ENCODE peak calls at places on chromosomes 2 and 18, in nine cellular contexts. One of them, this sample, is unnamed.
A peak's percentile ranks its signal among the peaks of the same experiment; 100 is the strongest.

GRCh38 chr2:109646961-109647360 is 32.8 kb downstream of the SOWAHC start:
- DNase-seq in fibroblast of mammary gland: no peak
- DNase-seq in CD8-positive, alpha-beta T cell: no peak
- DNase-seq in kidney: no peak
- DNase-seq in epithelial cell of esophagus: no peak
- DNase-seq in GM12865: no peak
- DNase-seq in body of pancreas: no peak
- DNase-seq in nephron progenitor cell: no peak
- DNase-seq in H1: no peak
- DNase-seq in this sample: no peak

GRCh38 chr18:62659698-62660097 is 55.6 kb upstream of the PHLPP1 start:
- DNase-seq in fibroblast of mammary gland: no peak
- DNase-seq in CD8-positive, alpha-beta T cell: no peak
- DNase-seq in kidney: no peak
- DNase-seq in epithelial cell of esophagus: no peak
- DNase-seq in GM12865: peak; percentile 29
- DNase-seq in body of pancreas: no peak
- DNase-seq in nephron progenitor cell: no peak
- DNase-seq in H1: no peak
- DNase-seq in this sample: no peak

GRCh38 chr18:1511619-1512311 is 607.1 kb downstream of the ADCYAP1 start:
- DNase-seq in fibroblast of mammary gland: no peak
- DNase-seq in CD8-positive, alpha-beta T cell: no peak
- DNase-seq in kidney: no peak
- DNase-seq in epithelial cell of esophagus: no peak
- DNase-seq in GM12865: no peak
- DNase-seq in body of pancreas: no peak
- DNase-seq in nephron progenitor cell: no peak
- DNase-seq in H1: no peak
- DNase-seq in this sample: no peak

GRCh38 chr2:181989099-181989498 is 3.4 kb downstream of the PPP1R1C start:
- DNase-seq in fibroblast of mammary gland: no peak
- DNase-seq in CD8-positive, alpha-beta T cell: no peak
- DNase-seq in kidney: no peak
- DNase-seq in epithelial cell of esophagus: no peak
- DNase-seq in GM12865: no peak
- DNase-seq in body of pancreas: no peak
- DNase-seq in nephron progenitor cell: no peak
- DNase-seq in H1: no peak
- DNase-seq in this sample: no peak

GRCh38 chr2:109138449-109138848 is 9.4 kb downstream of the SH3RF3 start:
- DNase-seq in fibroblast of mammary gland: no peak
- DNase-seq in CD8-positive, alpha-beta T cell: no peak
- DNase-seq in kidney: no peak
- DNase-seq in epithelial cell of esophagus: no peak
- DNase-seq in GM12865: no peak
- DNase-seq in body of pancreas: no peak
- DNase-seq in nephron progenitor cell: no peak
- DNase-seq in H1: no peak
- DNase-seq in this sample: no peak

GRCh38 chr18:79411614-79412526 is 16.1 kb downstream of the NFATC1 start:
- DNase-seq in fibroblast of mammary gland: no peak
- DNase-seq in CD8-positive, alpha-beta T cell: no peak
- DNase-seq in kidney: peak; percentile 77
- DNase-seq in epithelial cell of esophagus: no peak
- DNase-seq in GM12865: no peak
- DNase-seq in body of pancreas: no peak
- DNase-seq in nephron progenitor cell: no peak
- DNase-seq in H1: no peak
- DNase-seq in this sample: no peak

GRCh38 chr2:236568068-236568921 is 1.3 kb upstream of the ACKR3 start:
- DNase-seq in fibroblast of mammary gland: no peak
- DNase-seq in CD8-positive, alpha-beta T cell: peak; percentile 33
- DNase-seq in kidney: peak; percentile 84
- DNase-seq in epithelial cell of esophagus: peak; percentile 33
- DNase-seq in GM12865: peak; percentile 70
- DNase-seq in body of pancreas: peak; percentile 65
- DNase-seq in nephron progenitor cell: peak; percentile 75
- DNase-seq in H1: peak; percentile 63
- DNase-seq in this sample: no peak

GRCh38 chr2:229610871-229611270 is 103.5 kb downstream of the DNER start:
- DNase-seq in fibroblast of mammary gland: no peak
- DNase-seq in CD8-positive, alpha-beta T cell: no peak
- DNase-seq in kidney: no peak
- DNase-seq in epithelial cell of esophagus: peak; percentile 58
- DNase-seq in GM12865: no peak
- DNase-seq in body of pancreas: peak; percentile 27
- DNase-seq in nephron progenitor cell: no peak
- DNase-seq in H1: no peak
- DNase-seq in this sample: peak; percentile 56

GRCh38 chr2:242034996-242035814 is 165.7 kb downstream of the RTP5 start:
- DNase-seq in fibroblast of mammary gland: no peak
- DNase-seq in CD8-positive, alpha-beta T cell: no peak
- DNase-seq in kidney: no peak
- DNase-seq in epithelial cell of esophagus: no peak
- DNase-seq in GM12865: no peak
- DNase-seq in body of pancreas: peak; percentile 15
- DNase-seq in nephron progenitor cell: no peak
- DNase-seq in H1: no peak
- DNase-seq in this sample: no peak

GRCh38 chr2:237213325-237214040 is 127.8 kb downstream of the COPS8 start:
- DNase-seq in fibroblast of mammary gland: peak; percentile 97
- DNase-seq in CD8-positive, alpha-beta T cell: no peak
- DNase-seq in kidney: peak; percentile 87
- DNase-seq in epithelial cell of esophagus: peak; percentile 52
- DNase-seq in GM12865: no peak
- DNase-seq in body of pancreas: peak; percentile 73
- DNase-seq in nephron progenitor cell: peak; percentile 28
- DNase-seq in H1: no peak
- DNase-seq in this sample: peak; percentile 28

GRCh38 chr2:204533629-204534370 is 11.5 kb upstream of the PARD3B start:
- DNase-seq in fibroblast of mammary gland: peak; percentile 23
- DNase-seq in CD8-positive, alpha-beta T cell: no peak
- DNase-seq in kidney: no peak
- DNase-seq in epithelial cell of esophagus: peak; percentile 69
- DNase-seq in GM12865: no peak
- DNase-seq in body of pancreas: no peak
- DNase-seq in nephron progenitor cell: no peak
- DNase-seq in H1: no peak
- DNase-seq in this sample: peak; percentile 45

GRCh38 chr2:53087282-53087882 is 680.2 kb upstream of the CHAC2 start:
- DNase-seq in fibroblast of mammary gland: peak; percentile 73
- DNase-seq in CD8-positive, alpha-beta T cell: no peak
- DNase-seq in kidney: no peak
- DNase-seq in epithelial cell of esophagus: peak; percentile 76
- DNase-seq in GM12865: no peak
- DNase-seq in body of pancreas: no peak
- DNase-seq in nephron progenitor cell: no peak
- DNase-seq in H1: no peak
- DNase-seq in this sample: peak; percentile 33

GRCh38 chr18:48674198-48674721 is 135.4 kb downstream of the CTIF start:
- DNase-seq in fibroblast of mammary gland: peak; percentile 44
- DNase-seq in CD8-positive, alpha-beta T cell: no peak
- DNase-seq in kidney: no peak
- DNase-seq in epithelial cell of esophagus: no peak
- DNase-seq in GM12865: no peak
- DNase-seq in body of pancreas: no peak
- DNase-seq in nephron progenitor cell: no peak
- DNase-seq in H1: no peak
- DNase-seq in this sample: no peak

GRCh38 chr2:68561372-68561771 is 82.0 kb upstream of the PROKR1 start:
- DNase-seq in fibroblast of mammary gland: no peak
- DNase-seq in CD8-positive, alpha-beta T cell: no peak
- DNase-seq in kidney: no peak
- DNase-seq in epithelial cell of esophagus: peak; percentile 56
- DNase-seq in GM12865: no peak
- DNase-seq in body of pancreas: no peak
- DNase-seq in nephron progenitor cell: no peak
- DNase-seq in H1: no peak
- DNase-seq in this sample: peak; percentile 17

DNA sequence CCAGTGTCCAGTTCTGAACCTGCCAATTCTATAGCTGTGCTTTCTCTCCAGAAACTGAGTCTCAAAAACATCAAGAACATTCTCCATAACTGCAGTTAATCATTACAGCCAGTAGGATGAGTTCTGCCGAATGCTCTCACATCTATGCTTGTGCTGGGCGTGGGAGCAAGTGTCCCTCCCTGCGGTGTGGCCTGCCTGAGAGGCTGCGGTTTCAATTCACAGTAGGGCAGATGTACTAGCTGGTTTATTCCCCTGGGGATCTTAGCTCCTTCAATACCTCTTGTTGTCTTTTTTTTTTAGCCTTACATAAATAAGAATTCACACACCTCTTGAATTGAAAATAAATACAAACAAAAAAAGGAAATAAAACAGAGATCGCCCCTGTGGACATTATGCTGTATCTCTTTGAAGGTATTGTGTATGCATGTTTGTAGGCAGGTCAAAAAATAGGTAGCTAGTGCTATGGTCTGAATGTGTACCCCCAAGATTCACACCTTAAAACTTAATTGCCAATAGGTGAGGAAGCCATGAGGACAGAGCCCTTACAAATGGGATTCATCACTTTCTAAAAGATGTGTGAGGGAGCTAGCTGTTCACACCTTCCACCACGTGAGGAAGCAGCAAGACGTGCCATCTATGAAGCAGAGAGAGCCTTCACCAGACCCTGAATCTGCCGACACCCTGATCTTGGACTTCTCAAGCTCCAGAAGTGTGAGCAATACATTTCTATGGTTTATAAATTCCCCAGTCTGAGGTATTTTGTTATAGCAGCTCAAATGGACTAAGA is 74.3 kb downstream of the BCL2L11 start:
- DNase-seq in fibroblast of mammary gland: no peak
- DNase-seq in CD8-positive, alpha-beta T cell: no peak
- DNase-seq in kidney: no peak
- DNase-seq in epithelial cell of esophagus: no peak
- DNase-seq in GM12865: peak; percentile 96
- DNase-seq in body of pancreas: no peak
- DNase-seq in nephron progenitor cell: no peak
- DNase-seq in H1: peak; percentile 42
- DNase-seq in this sample: no peak
- TF ChIP-seq CTCF in fibroblast of mammary gland: no peak
- TF ChIP-seq CTCF in CD8-positive, alpha-beta T cell: no peak
- TF ChIP-seq CTCF in kidney: no peak
- TF ChIP-seq CTCF in epithelial cell of esophagus: no peak
- TF ChIP-seq CTCF in GM12865: peak; percentile 39
- TF ChIP-seq CTCF in body of pancreas: no peak
- TF ChIP-seq CTCF in nephron progenitor cell: no peak
- TF ChIP-seq CTCF in H1: peak; percentile 34
- TF ChIP-seq CTCF in this sample: no peak

GRCh38 chr2:65482971-65483370 is 50.6 kb upstream of the SPRED2 start:
- DNase-seq in fibroblast of mammary gland: no peak
- DNase-seq in CD8-positive, alpha-beta T cell: no peak
- DNase-seq in kidney: no peak
- DNase-seq in epithelial cell of esophagus: no peak
- DNase-seq in GM12865: no peak
- DNase-seq in body of pancreas: no peak
- DNase-seq in nephron progenitor cell: no peak
- DNase-seq in H1: no peak
- DNase-seq in this sample: no peak
- TF ChIP-seq CTCF in fibroblast of mammary gland: no peak
- TF ChIP-seq CTCF in CD8-positive, alpha-beta T cell: no peak
- TF ChIP-seq CTCF in kidney: no peak
- TF ChIP-seq CTCF in epithelial cell of esophagus: no peak
- TF ChIP-seq CTCF in GM12865: no peak
- TF ChIP-seq CTCF in body of pancreas: no peak
- TF ChIP-seq CTCF in nephron progenitor cell: no peak
- TF ChIP-seq CTCF in H1: no peak
- TF ChIP-seq CTCF in this sample: no peak

GRCh38 chr18:75879196-75879595 is 451.7 kb upstream of the SMIM21 start:
- DNase-seq in fibroblast of mammary gland: no peak
- DNase-seq in CD8-positive, alpha-beta T cell: no peak
- DNase-seq in kidney: no peak
- DNase-seq in epithelial cell of esophagus: no peak
- DNase-seq in GM12865: no peak
- DNase-seq in body of pancreas: no peak
- DNase-seq in nephron progenitor cell: no peak
- DNase-seq in H1: no peak
- DNase-seq in this sample: peak; percentile 6

GRCh38 chr18:75880913-75881504 is 453.5 kb upstream of the SMIM21 start:
- DNase-seq in fibroblast of mammary gland: no peak
- DNase-seq in CD8-positive, alpha-beta T cell: no peak
- DNase-seq in kidney: no peak
- DNase-seq in epithelial cell of esophagus: no peak
- DNase-seq in GM12865: no peak
- DNase-seq in body of pancreas: no peak
- DNase-seq in nephron progenitor cell: no peak
- DNase-seq in H1: no peak
- DNase-seq in this sample: no peak

GRCh38 chr18:75880266-75880665 is 452.8 kb upstream of the SMIM21 start:
- DNase-seq in fibroblast of mammary gland: no peak
- DNase-seq in CD8-positive, alpha-beta T cell: no peak
- DNase-seq in kidney: no peak
- DNase-seq in epithelial cell of esophagus: no peak
- DNase-seq in GM12865: no peak
- DNase-seq in body of pancreas: no peak
- DNase-seq in nephron progenitor cell: no peak
- DNase-seq in H1: no peak
- DNase-seq in this sample: no peak

DNA sequence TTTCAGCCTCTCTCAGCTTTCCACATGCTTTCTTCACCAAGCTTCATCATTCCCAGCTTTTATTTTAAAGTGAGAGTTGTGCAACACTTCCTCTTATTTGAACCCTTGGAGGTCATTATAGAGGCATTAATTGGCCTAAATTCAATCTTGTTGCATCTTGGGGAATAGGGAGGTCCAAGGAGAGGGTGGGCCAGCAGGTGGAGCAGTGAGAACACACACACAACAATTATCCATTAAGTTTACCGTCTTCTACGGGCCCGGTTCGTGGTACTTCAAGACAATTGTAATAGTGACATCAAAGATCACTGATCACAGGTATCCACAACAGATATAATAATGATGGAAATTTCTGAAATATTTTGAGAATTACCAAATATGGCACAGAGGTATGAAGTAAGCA is 457.2 kb upstream of the SMIM21 start:
- DNase-seq in fibroblast of mammary gland: no peak
- DNase-seq in CD8-positive, alpha-beta T cell: no peak
- DNase-seq in kidney: no peak
- DNase-seq in epithelial cell of esophagus: no peak
- DNase-seq in GM12865: no peak
- DNase-seq in body of pancreas: no peak
- DNase-seq in nephron progenitor cell: no peak
- DNase-seq in H1: no peak
- DNase-seq in this sample: no peak
- TF ChIP-seq CTCF in fibroblast of mammary gland: no peak
- TF ChIP-seq CTCF in CD8-positive, alpha-beta T cell: no peak
- TF ChIP-seq CTCF in kidney: no peak
- TF ChIP-seq CTCF in epithelial cell of esophagus: no peak
- TF ChIP-seq CTCF in GM12865: no peak
- TF ChIP-seq CTCF in body of pancreas: no peak
- TF ChIP-seq CTCF in nephron progenitor cell: no peak
- TF ChIP-seq CTCF in H1: peak; percentile 42
- TF ChIP-seq CTCF in this sample: no peak

DNA sequence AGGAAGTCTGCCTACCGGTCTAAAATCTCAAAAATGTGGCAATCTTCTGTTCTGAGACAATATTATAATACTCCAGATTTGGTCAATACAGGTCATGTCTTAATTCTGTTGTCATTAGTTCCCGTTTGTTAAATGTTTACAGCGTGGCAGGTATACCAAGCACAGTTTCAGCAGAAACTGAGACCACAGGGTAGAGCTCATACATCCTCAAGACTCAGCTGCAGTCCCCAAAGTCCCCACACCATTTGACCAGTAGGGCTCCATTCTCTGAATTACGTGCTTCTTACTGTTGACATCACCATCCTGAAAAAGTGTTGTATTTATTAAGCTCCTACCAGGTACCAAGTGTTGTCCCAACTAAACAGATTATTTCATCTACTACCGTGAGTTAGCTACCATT is 157.1 kb downstream of the MC4R start:
- DNase-seq in fibroblast of mammary gland: no peak
- DNase-seq in CD8-positive, alpha-beta T cell: no peak
- DNase-seq in kidney: no peak
- DNase-seq in epithelial cell of esophagus: no peak
- DNase-seq in GM12865: peak; percentile 22
- DNase-seq in body of pancreas: no peak
- DNase-seq in nephron progenitor cell: no peak
- DNase-seq in H1: no peak
- DNase-seq in this sample: no peak
- TF ChIP-seq CTCF in fibroblast of mammary gland: no peak
- TF ChIP-seq CTCF in CD8-positive, alpha-beta T cell: no peak
- TF ChIP-seq CTCF in kidney: no peak
- TF ChIP-seq CTCF in epithelial cell of esophagus: no peak
- TF ChIP-seq CTCF in GM12865: no peak
- TF ChIP-seq CTCF in body of pancreas: no peak
- TF ChIP-seq CTCF in nephron progenitor cell: no peak
- TF ChIP-seq CTCF in H1: no peak
- TF ChIP-seq CTCF in this sample: no peak

This sample was measured in MCF 10A.